ENCODE peak calls at places on chromosomes 11 and 22, in six cellular contexts. Z is A549; F is CD8-positive, alpha-beta T cell; G is IMR-90; Q is Panc1; U is mesendoderm. K is an unnamed sample. For H3K4me1, the result is how much of the 10 kb centered on the place peaks cover.

GRCh38 chr11:2789791-2790580 is 90.2 kb upstream of the KCNQ1OT1 start:
- DNase-seq in Z (no peak), F (no peak), G (no peak), Q (no peak), U (no peak), K (no peak)

GRCh38 chr11:130162733-130163132 is 3.2 kb downstream of the ST14 start:
- DNase-seq in Z (no peak), F (no peak), G (no peak), Q (no peak), U (no peak), K (no peak)

GRCh38 chr22:46753761-46754109 is 8.7 kb upstream of the TBC1D22A start:
- DNase-seq in Z (no peak), F (no peak), G (no peak), Q (no peak), U (no peak), K (no peak)

GRCh38 chr11:123301696-123302400 is 106.8 kb upstream of the CLMP start:
- DNase-seq in Z (peak), F (peak), G (peak), Q (peak), U (peak), K (no peak)

GRCh38 chr11:942853-943252 is 17.2 kb downstream of the AP2A2 start:
- DNase-seq in Z (no peak), F (no peak), G (peak), Q (no peak), U (no peak), K (no peak)

GRCh38 chr22:49015993-49016908 is 811.4 kb downstream of the BRD1 start:
- DNase-seq in Z (no peak), F (no peak), G (no peak), Q (no peak), U (no peak), K (no peak)

GRCh38 chr11:44321059-44321458 is 11.1 kb upstream of the ALX4 start:
- DNase-seq in Z (no peak), F (no peak), G (no peak), Q (no peak), U (no peak), K (no peak)

GRCh38 chr11:120302001-120302805 is 22.9 kb upstream of the TLCD5 start:
- DNase-seq in Z (no peak), F (no peak), G (no peak), Q (no peak), U (no peak), K (no peak)

GRCh38 chr11:73980001-73980960 is 2.4 kb downstream of the UCP2 start:
- DNase-seq in Z (no peak), F (peak), G (peak), Q (no peak), U (peak), K (no peak)

GRCh38 chr11:82980292-82980691 is 78.8 kb downstream of the DDIAS start:
- DNase-seq in Z (peak), F (no peak), G (peak), Q (peak), U (peak), K (no peak)

GRCh38 chr11:116601734-116602636 is 170.8 kb downstream of the BUD13 start:
- DNase-seq in Z (no peak), F (no peak), G (peak), Q (no peak), U (peak), K (no peak)

GRCh38 chr11:68370211-68371111 is 58.1 kb downstream of the LRP5 start:
- DNase-seq in Z (no peak), F (no peak), G (no peak), Q (no peak), U (no peak), K (no peak)

GRCh38 chr11:118145285-118146227 is 7.1 kb downstream of the SCN4B start:
- DNase-seq in Z (peak), F (peak), G (peak), Q (peak), U (peak), K (peak)

GRCh38 chr11:118146554-118146953 is 6.1 kb downstream of the SCN4B start:
- DNase-seq in Z (no peak), F (no peak), G (no peak), Q (no peak), U (no peak), K (no peak)

GRCh38 chr11:118144301-118144701 is 8.3 kb downstream of the SCN4B start:
- DNase-seq in Z (no peak), F (no peak), G (no peak), Q (no peak), U (no peak), K (no peak)

GRCh38 chr11:118143661-118144185 is 8.9 kb downstream of the SCN4B start:
- DNase-seq in Z (no peak), F (no peak), G (no peak), Q (no peak), U (no peak), K (no peak)

GRCh38 chr11:118144869-118145268 is 7.8 kb downstream of the SCN4B start:
- DNase-seq in Z (no peak), F (no peak), G (no peak), Q (no peak), U (no peak), K (no peak)
- H3K4me3 ChIP-seq in Z (no peak), F (peak), G (no peak), Q (no peak), U (no peak), K (no peak)

GRCh38 chr11:30455025-30455424 is 131.1 kb downstream of the MPPED2 start:
- DNase-seq in Z (no peak), F (no peak), G (no peak), Q (no peak), U (no peak), K (no peak)
- H3K4me1 ChIP-seq in Z (under half), F (under half), G (under half), Q (under half), U (under half), K (under half)

GRCh38 chr22:38614331-38615122 is 41.7 kb downstream of the FAM227A start:
- DNase-seq in Z (peak), F (no peak), G (peak), Q (no peak), U (no peak), K (no peak)

GRCh38 chr22:38613588-38613987 is 42.6 kb downstream of the FAM227A start:
- DNase-seq in Z (no peak), F (no peak), G (no peak), Q (no peak), U (no peak), K (no peak)

GRCh38 chr22:38623357-38623756 is 32.8 kb downstream of the FAM227A start:
- DNase-seq in Z (no peak), F (no peak), G (no peak), Q (no peak), U (no peak), K (no peak)

GRCh38 chr22:38618682-38619081 is 37.5 kb downstream of the FAM227A start:
- DNase-seq in Z (no peak), F (no peak), G (no peak), Q (no peak), U (no peak), K (no peak)

DNA sequence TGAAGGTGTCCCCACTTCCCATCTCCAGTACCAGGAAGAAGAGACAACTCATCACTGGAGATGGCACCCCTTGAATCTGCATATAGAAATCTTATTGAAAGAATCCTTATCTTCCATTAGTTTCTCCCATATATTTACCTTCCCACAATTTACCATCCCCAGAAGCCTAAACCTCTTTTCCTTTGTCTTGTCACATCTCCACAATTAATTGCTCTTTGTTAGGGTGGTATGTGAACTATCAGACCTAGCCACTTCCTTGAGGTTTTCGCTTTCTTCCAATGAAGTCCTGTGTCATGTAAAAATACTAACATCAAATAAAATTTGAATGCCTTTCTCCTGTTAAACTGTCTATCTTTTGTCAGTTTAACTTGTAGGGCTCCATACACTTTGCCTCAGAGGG is 37.9 kb downstream of the FAM227A start:
- DNase-seq in Z (no peak), F (no peak), G (no peak), Q (no peak), U (no peak), K (no peak)
- H3K27ac ChIP-seq in Z (no peak), F (no peak), G (no peak), Q (no peak), U (no peak), K (no peak)

GRCh38 chr22:25736378-25737011 is 5.5 kb upstream of the MYO18B start:
- DNase-seq in Z (no peak), F (peak), G (no peak), Q (no peak), U (no peak), K (no peak)

GRCh38 chr22:25735657-25736056 is 6.3 kb upstream of the MYO18B start:
- DNase-seq in Z (no peak), F (no peak), G (no peak), Q (no peak), U (no peak), K (no peak)

GRCh38 chr22:25742918-25743708 is 1.1 kb downstream of the MYO18B start:
- DNase-seq in Z (no peak), F (no peak), G (no peak), Q (no peak), U (peak), K (no peak)

GRCh38 chr22:25741692-25742626 is at the start of gene MYO18B:
- DNase-seq in Z (no peak), F (no peak), G (no peak), Q (no peak), U (peak), K (no peak)

GRCh38 chr22:25739659-25740344 is 2.2 kb upstream of the MYO18B start:
- DNase-seq in Z (no peak), F (no peak), G (no peak), Q (no peak), U (no peak), K (no peak)
- H3K4me3 ChIP-seq in Z (no peak), F (no peak), G (no peak), Q (no peak), U (no peak), K (no peak)

GRCh38 chr22:19599626-19600243 is 75.5 kb upstream of the CLDN5 start:
- DNase-seq in Z (no peak), F (no peak), G (no peak), Q (no peak), U (no peak), K (no peak)
- H3K4me1 ChIP-seq in Z (under half), F (under half), G (under half), Q (under half), U (under half), K (under half)

GRCh38 chr11:8801121-8801520 is 109.9 kb upstream of the AKIP1 start:
- DNase-seq in Z (no peak), F (no peak), G (no peak), Q (no peak), U (peak), K (no peak)
- H3K27ac ChIP-seq in Z (no peak), F (no peak), G (no peak), Q (no peak), U (peak), K (no peak)

GRCh38 chr22:27474112-27474571 is 327.4 kb downstream of the MN1 start:
- DNase-seq in Z (no peak), F (no peak), G (no peak), Q (no peak), U (no peak), K (no peak)
- H3K4me3 ChIP-seq in Z (no peak), F (no peak), G (no peak), Q (no peak), U (no peak), K (no peak)